ENCODE peak calls at places on chromosomes 2 and 18, in nine cellular contexts. O, V, Y, G, R, K, L, T and U are unnamed samples.

GRCh38 chr2:70556608-70557007 is 3.0 kb upstream of the TGFA start:
- DNase-seq in Y (no peak), T (no peak), G (no peak), L (no peak), V (no peak), O (no peak), R (no peak), K (no peak), U (no peak)

GRCh38 chr2:241020629-241021190 is 22.3 kb downstream of the SNED1 start:
- DNase-seq in O (no peak), K (peak; percentile 40), L (no peak), G (no peak), Y (no peak), V (no peak), T (no peak), R (no peak), U (no peak)

GRCh38 chr2:7767902-7768301 is 850.7 kb downstream of the RNF144A start:
- DNase-seq in T (no peak), L (no peak), G (no peak), K (no peak), V (no peak), Y (no peak), O (no peak), R (no peak), U (no peak)

GRCh38 chr2:39549718-39550464 is 112.8 kb upstream of the MAP4K3 start:
- DNase-seq in K (no peak), L (no peak), G (no peak), O (no peak), R (no peak), V (no peak), T (no peak), Y (no peak), U (no peak)

GRCh38 chr2:74768401-74768914 is 65.5 kb upstream of the HK2 start:
- DNase-seq in O (no peak), K (no peak), L (no peak), R (no peak), V (no peak), G (no peak), Y (peak; percentile 68), T (no peak), U (no peak)

GRCh38 chr2:240347949-240348500 is 87.4 kb upstream of the GPC1 start:
- DNase-seq in V (no peak), R (no peak), K (peak; percentile 37), G (no peak), L (no peak), O (no peak), Y (no peak), T (no peak), U (no peak)

GRCh38 chr18:22210331-22210754 is 41.0 kb downstream of the GATA6 start:
- DNase-seq in T (no peak), G (no peak), K (no peak), V (peak; percentile 14), Y (peak; percentile 65), R (no peak), O (peak; percentile 54), L (no peak), U (no peak)

GRCh38 chr18:40413160-40413559 is 1541.9 kb upstream of the PIK3C3 start:
- DNase-seq in O (no peak), V (peak; percentile 0), Y (peak; percentile 45), G (no peak), K (no peak), L (no peak), T (no peak), R (no peak), U (no peak)

GRCh38 chr2:69770193-69770702 is 28.3 kb downstream of the ANXA4 start:
- DNase-seq in O (peak; percentile 37), G (no peak), V (peak; percentile 77), Y (peak; percentile 88), K (no peak), L (no peak), T (peak; percentile 26), R (no peak), U (no peak)

GRCh38 chr2:129751409-129751808 is 228.1 kb upstream of the RAB6C start:
- DNase-seq in V (no peak), Y (no peak), L (no peak), R (no peak), K (no peak), G (no peak), O (no peak), T (no peak), U (no peak)

GRCh38 chr2:113167115-113167932 is 6.4 kb upstream of the PSD4 start:
- DNase-seq in L (no peak), Y (no peak), R (peak; percentile 79), T (no peak), G (no peak), V (no peak), K (no peak), O (peak; percentile 92), U (peak; percentile 80)

GRCh38 chr2:143151111-143151752 is 22.0 kb downstream of the ARHGAP15 start:
- DNase-seq in T (no peak), G (no peak), L (no peak), O (no peak), V (no peak), K (no peak), R (no peak), Y (no peak), U (no peak)

GRCh38 chr2:143150287-143150686 is 21.1 kb downstream of the ARHGAP15 start:
- DNase-seq in L (no peak), G (no peak), K (no peak), O (no peak), T (no peak), Y (no peak), R (no peak), V (no peak), U (no peak)

GRCh38 chr2:143152219-143152618 is 23.0 kb downstream of the ARHGAP15 start:
- DNase-seq in T (no peak), V (no peak), K (no peak), R (no peak), G (no peak), L (no peak), Y (no peak), O (no peak), U (no peak)

GRCh38 chr2:143148757-143149156 is 19.5 kb downstream of the ARHGAP15 start:
- DNase-seq in T (no peak), R (no peak), V (no peak), Y (no peak), G (no peak), O (no peak), K (no peak), L (no peak), U (no peak)

GRCh38 chr2:143152652-143153051 is 23.4 kb downstream of the ARHGAP15 start:
- DNase-seq in T (no peak), K (no peak), Y (no peak), L (no peak), G (no peak), R (no peak), V (no peak), O (no peak), U (no peak)
- H3K4me1 ChIP-seq in T (no peaks in the 10 kb centered on the region), K (no peaks in the 10 kb centered on the region), Y (no peaks in the 10 kb centered on the region), L (no peaks in the 10 kb centered on the region), G (peaks cover 7% of the 10 kb centered on the region), R (peaks cover 19% of the 10 kb centered on the region), V (peaks cover 3% of the 10 kb centered on the region), O (no peaks in the 10 kb centered on the region), U (peaks cover 98% of the 10 kb centered on the region)

GRCh38 chr2:96842600-96842999 is 1.2 kb downstream of the ANKRD23 start:
- DNase-seq in T (peak; percentile 72), O (no peak), K (no peak), Y (no peak), V (no peak), G (no peak), L (no peak), R (no peak), U (no peak)

GRCh38 chr2:96844405-96844808 is 586 bp upstream of the ANKRD23 start:
- DNase-seq in G (no peak), L (no peak), O (no peak), T (no peak), K (no peak), R (no peak), V (no peak), Y (no peak), U (no peak)

GRCh38 chr2:96841707-96842495 is 1.9 kb downstream of the ANKRD23 start:
- DNase-seq in O (no peak), V (no peak), Y (no peak), K (no peak), G (no peak), L (no peak), T (no peak), R (no peak), U (no peak)

GRCh38 chr2:96839875-96840850 is 3.7 kb downstream of the ANKRD23 start:
- DNase-seq in L (no peak), Y (no peak), R (no peak), T (no peak), V (no peak), O (no peak), K (no peak), G (no peak), U (no peak)

GRCh38 chr2:96843538-96844268 is at the start of gene ANKRD23:
- DNase-seq in V (no peak), Y (no peak), O (no peak), G (no peak), T (no peak), R (no peak), K (no peak), L (no peak), U (no peak)
- TF ChIP-seq POLR2A in V (no peak), Y (no peak), O (no peak), G (no peak), T (no peak), R (no peak), K (no peak), L (no peak), U (no peak)

GRCh38 chr2:173693164-173693563 is 272.0 kb downstream of the SP3 start:
- DNase-seq in R (no peak), V (no peak), G (no peak), T (no peak), K (no peak), O (no peak), Y (no peak), L (no peak), U (no peak)

GRCh38 chr2:173684896-173685485 is 280.2 kb downstream of the SP3 start:
- DNase-seq in R (no peak), K (no peak), V (no peak), T (no peak), L (no peak), O (no peak), G (no peak), Y (no peak), U (no peak)

GRCh38 chr2:173692068-173692467 is 273.1 kb downstream of the SP3 start:
- DNase-seq in R (no peak), L (no peak), G (no peak), Y (no peak), K (no peak), T (no peak), O (no peak), V (no peak), U (no peak)

DNA sequence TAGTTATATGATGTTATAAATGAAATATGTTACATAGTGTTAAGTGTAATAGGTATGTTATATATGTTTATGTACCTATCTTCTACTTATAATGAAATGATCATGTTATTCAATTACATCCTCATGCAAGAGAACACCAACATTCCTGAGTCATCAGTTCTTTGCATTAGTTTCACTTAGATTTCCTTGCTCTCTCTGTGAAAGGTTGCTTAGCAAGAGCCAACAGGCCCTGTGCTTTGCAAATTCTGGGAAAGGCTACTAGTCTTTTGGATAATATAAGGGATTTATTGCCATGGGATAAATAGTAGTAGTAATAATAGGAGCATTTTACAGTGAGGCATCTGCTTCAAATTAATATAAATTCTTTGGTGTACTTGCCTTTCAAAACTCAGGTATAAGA is 274.8 kb downstream of the SP3 start:
- DNase-seq in R (no peak), O (no peak), K (no peak), T (no peak), G (no peak), Y (no peak), V (no peak), L (no peak), U (no peak)
- H3K4me1 ChIP-seq in R (no peaks in the 10 kb centered on the region), O (no peaks in the 10 kb centered on the region), K (no peaks in the 10 kb centered on the region), T (no peaks in the 10 kb centered on the region), G (no peaks in the 10 kb centered on the region), Y (no peaks in the 10 kb centered on the region), V (no peaks in the 10 kb centered on the region), L (no peaks in the 10 kb centered on the region), U (no peaks in the 10 kb centered on the region)

GRCh38 chr2:169799555-169799954 is 884 bp downstream of the SSB start:
- DNase-seq in R (no peak), Y (peak; percentile 35), G (no peak), O (no peak), T (no peak), L (no peak), V (no peak), K (no peak), U (no peak)
- TF ChIP-seq POLR2A in R (no peak), Y (no peak), G (no peak), O (no peak), T (no peak), L (no peak), V (no peak), K (no peak), U (no peak)